ENCODE peak calls at places on chromosomes 11 and 22, in four cellular contexts. Y is skeletal muscle cell, I is GM23248, M is dorsolateral prefrontal cortex. S is an unnamed sample.

GRCh38 chr11:88402192-88402715 is 64.7 kb upstream of the CTSC start:
- DNase-seq in Y (peak; percentile 71), I (peak; percentile 84), M (no peak), S (peak; percentile 58)

GRCh38 chr22:47127441-47127871 is 365.0 kb downstream of the TBC1D22A start:
- DNase-seq in Y (no peak), I (no peak), M (no peak), S (no peak)

GRCh38 chr11:36296925-36297604 is 977 bp downstream of the PRR5L start:
- DNase-seq in Y (peak; percentile 92), I (peak; percentile 88), M (no peak), S (peak; percentile 79)

GRCh38 chr11:69664103-69664775 is 10.9 kb downstream of the LTO1 start:
- DNase-seq in Y (no peak), I (no peak), M (no peak), S (no peak)

GRCh38 chr11:33479216-33479615 is 221.4 kb downstream of the C11orf91 start:
- DNase-seq in Y (no peak), I (no peak), M (no peak), S (no peak)

GRCh38 chr11:10539339-10539738 is 1.6 kb downstream of the RNF141 start:
- DNase-seq in Y (no peak), I (peak; percentile 18), M (no peak), S (no peak)

GRCh38 chr11:115345840-115346239 is 158.4 kb downstream of the CADM1 start:
- DNase-seq in Y (no peak), I (no peak), M (no peak), S (no peak)

GRCh38 chr11:22780914-22781593 is 48.5 kb downstream of the SVIP start:
- DNase-seq in Y (no peak), I (no peak), M (no peak), S (no peak)

GRCh38 chr11:124676386-124676785 is 2.7 kb downstream of the SPA17 start:
- DNase-seq in Y (no peak), I (peak; percentile 78), M (no peak), S (no peak)

GRCh38 chr22:28899199-28899853 is 16.0 kb downstream of the ZNRF3 start:
- DNase-seq in Y (no peak), I (no peak), M (no peak), S (no peak)

GRCh38 chr11:130555251-130555841 is 106.9 kb downstream of the ADAMTS15 start:
- DNase-seq in Y (no peak), I (peak; percentile 55), M (no peak), S (no peak)

GRCh38 chr11:103047837-103048236 is 44.1 kb downstream of the DCUN1D5 start:
- DNase-seq in Y (no peak), I (peak; percentile 25), M (no peak), S (no peak)

GRCh38 chr11:111765320-111765983 is 737 bp downstream of the PPP2R1B start:
- DNase-seq in Y (no peak), I (peak; percentile 60), M (no peak), S (no peak)

GRCh38 chr11:75969626-75970308 is 154.8 kb downstream of the UVRAG start:
- DNase-seq in Y (peak; percentile 56), I (peak; percentile 98), M (no peak), S (peak; percentile 65)

GRCh38 chr11:2129699-2130366 is 9.4 kb downstream of the IGF2 start:
- DNase-seq in Y (no peak), I (no peak), M (no peak), S (no peak)

GRCh38 chr11:36062796-36063380 is 119.0 kb downstream of the LDLRAD3 start:
- DNase-seq in Y (no peak), I (no peak), M (no peak), S (no peak)

GRCh38 chr11:11577932-11578331 is 43.9 kb downstream of the GALNT18 start:
- DNase-seq in Y (no peak), I (no peak), M (no peak), S (no peak)

GRCh38 chr11:63518548-63518947 is 12.7 kb downstream of the LGALS12 start:
- DNase-seq in Y (no peak), I (peak; percentile 23), M (no peak), S (peak; percentile 56)

GRCh38 chr22:45499746-45500145 is 2.9 kb upstream of the FBLN1 start:
- DNase-seq in Y (no peak), I (no peak), M (no peak), S (no peak)

S was measured in AG04449.